ENCODE peak calls at places on chromosomes 4 and X, in four cellular contexts. K, R, W and U are unnamed samples.
A peak's percentile ranks its signal among the peaks of the same experiment; 100 is the strongest.

GRCh38 chrX:45598841-45599240 is 398.2 kb upstream of the DIPK2B start:
- DNase-seq in K (no peak), R (no peak), W (peak; percentile 83), U (no peak)

GRCh38 chrX:110318664-110318968 is 731 bp upstream of the AMMECR1 start:
- DNase-seq in K (no peak), W (no peak), R (no peak), U (no peak)

GRCh38 chr4:96175871-96176270 is 336.0 kb downstream of the PDHA2 start:
- DNase-seq in K (no peak), W (peak; percentile 17), R (no peak), U (no peak)

GRCh38 chrX:145506225-145506624 is 258.9 kb downstream of the SPANXN1 start:
- DNase-seq in R (no peak), W (no peak), K (no peak), U (no peak)

GRCh38 chrX:48028091-48028490 is 21.3 kb downstream of the SPACA5 start:
- DNase-seq in W (no peak), R (no peak), K (no peak), U (no peak)

GRCh38 chr4:35772291-35772690 is 472.0 kb downstream of the ARAP2 start:
- DNase-seq in K (no peak), W (peak; percentile 22), R (no peak), U (no peak)

GRCh38 chr4:172683016-172683415 is 485.6 kb upstream of the GALNT7 start:
- DNase-seq in K (no peak), R (no peak), W (peak; percentile 45), U (no peak)

GRCh38 chr4:113901994-113902787 is 77.3 kb downstream of the ARSJ start:
- DNase-seq in R (no peak), K (no peak), W (no peak), U (no peak)

GRCh38 chr4:85591361-85592098 is 116.6 kb downstream of the ARHGAP24 start:
- DNase-seq in W (peak; percentile 13), K (no peak), R (no peak), U (peak; percentile 95)

GRCh38 chr4:168524006-168524405 is 27.2 kb downstream of the PALLD start:
- DNase-seq in W (peak; percentile 87), K (no peak), R (no peak), U (no peak)

GRCh38 chrX:50202539-50202938 is 1.7 kb upstream of the AKAP4 start:
- DNase-seq in R (no peak), K (no peak), W (no peak), U (no peak)

GRCh38 chr4:23945521-23946017 is 55.7 kb upstream of the PPARGC1A start:
- DNase-seq in R (no peak), K (peak; percentile 65), W (peak; percentile 83), U (no peak)

GRCh38 chrX:3326721-3327120 is 19.7 kb downstream of the MXRA5 start:
- DNase-seq in K (no peak), R (no peak), W (no peak), U (no peak)

GRCh38 chrX:56759736-56760409 is 30.8 kb downstream of the NBDY start:
- DNase-seq in K (no peak), W (no peak), R (no peak), U (no peak)

GRCh38 chr4:151029537-151029936 is 14.5 kb upstream of the LRBA start:
- DNase-seq in K (no peak), R (no peak), W (no peak), U (no peak)

GRCh38 chrX:48278958-48279357 is 23.8 kb downstream of the SSX1 start:
- DNase-seq in W (no peak), R (peak; percentile 20), K (peak; percentile 34), U (no peak)

GRCh38 chrX:141619336-141619735 is 29.8 kb downstream of the SPANXA2 start:
- DNase-seq in R (no peak), K (no peak), W (peak; percentile 34), U (no peak)

GRCh38 chr4:133865606-133866327 is 335.8 kb downstream of the PABPC4L start:
- DNase-seq in W (peak; percentile 99), R (no peak), K (no peak), U (peak; percentile 94)

DNA sequence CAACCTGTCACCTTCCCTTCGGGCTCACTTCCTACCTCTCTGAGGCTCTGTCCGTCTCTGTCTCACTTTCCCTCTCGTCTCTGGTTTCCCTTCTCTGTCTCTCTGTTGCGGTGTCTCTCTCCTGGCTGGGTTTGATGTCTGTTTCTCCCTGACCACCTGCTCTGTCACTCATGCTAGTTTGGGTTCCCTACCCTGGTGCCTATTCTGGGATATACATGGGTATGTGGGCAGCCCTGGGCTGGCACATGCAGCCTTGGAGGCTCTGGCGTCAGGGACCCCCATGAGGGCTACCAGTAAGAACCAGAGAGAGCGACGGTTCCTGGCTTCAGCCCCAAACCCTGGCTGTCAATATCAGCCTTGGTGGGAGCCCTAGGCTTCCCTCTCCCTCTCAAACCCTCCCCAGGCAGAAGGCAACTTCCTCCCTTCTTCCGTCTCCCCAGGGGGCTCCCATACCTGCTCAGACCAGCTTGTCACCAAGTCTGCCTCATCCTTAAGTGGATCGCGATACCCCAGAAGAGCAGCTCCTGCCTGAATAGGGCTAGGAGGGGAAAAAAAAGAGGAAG is 314 bp downstream of the DNASE1L1 start:
- DNase-seq in R (no peak), K (peak; percentile 44), W (no peak), U (no peak)
- H3K4me3 ChIP-seq in R (no peak overlapping the region), K (peak overlapping the region; percentile 54), W (peak overlapping the region; percentile 4), U (peak overlapping the region; percentile 30)

GRCh38 chr4:148441986-148442829 is at the start of gene NR3C2:
- DNase-seq in K (peak; percentile 100), R (peak; percentile 99), W (peak; percentile 97), U (peak; percentile 96)
- H3K4me3 ChIP-seq in K (peak within 1 kb of the TSS; percentile 97), R (peak within 1 kb of the TSS; percentile 92), W (peak within 1 kb of the TSS; percentile 83), U (peak within 1 kb of the TSS; percentile 89)

GRCh38 chrX:389021-389441 is 2.3 kb upstream of the PPP2R3B start:
- DNase-seq in W (no peak), R (no peak), K (no peak), U (no peak)

GRCh38 chrX:390459-390858 is 3.8 kb upstream of the PPP2R3B start:
- DNase-seq in K (no peak), W (no peak), R (no peak), U (no peak)

GRCh38 chrX:394830-395229 is 8.1 kb upstream of the PPP2R3B start:
- DNase-seq in K (no peak), W (no peak), R (no peak), U (no peak)

GRCh38 chrX:387729-388128 is 1.0 kb upstream of the PPP2R3B start:
- DNase-seq in R (no peak), W (no peak), K (no peak), U (no peak)

DNA sequence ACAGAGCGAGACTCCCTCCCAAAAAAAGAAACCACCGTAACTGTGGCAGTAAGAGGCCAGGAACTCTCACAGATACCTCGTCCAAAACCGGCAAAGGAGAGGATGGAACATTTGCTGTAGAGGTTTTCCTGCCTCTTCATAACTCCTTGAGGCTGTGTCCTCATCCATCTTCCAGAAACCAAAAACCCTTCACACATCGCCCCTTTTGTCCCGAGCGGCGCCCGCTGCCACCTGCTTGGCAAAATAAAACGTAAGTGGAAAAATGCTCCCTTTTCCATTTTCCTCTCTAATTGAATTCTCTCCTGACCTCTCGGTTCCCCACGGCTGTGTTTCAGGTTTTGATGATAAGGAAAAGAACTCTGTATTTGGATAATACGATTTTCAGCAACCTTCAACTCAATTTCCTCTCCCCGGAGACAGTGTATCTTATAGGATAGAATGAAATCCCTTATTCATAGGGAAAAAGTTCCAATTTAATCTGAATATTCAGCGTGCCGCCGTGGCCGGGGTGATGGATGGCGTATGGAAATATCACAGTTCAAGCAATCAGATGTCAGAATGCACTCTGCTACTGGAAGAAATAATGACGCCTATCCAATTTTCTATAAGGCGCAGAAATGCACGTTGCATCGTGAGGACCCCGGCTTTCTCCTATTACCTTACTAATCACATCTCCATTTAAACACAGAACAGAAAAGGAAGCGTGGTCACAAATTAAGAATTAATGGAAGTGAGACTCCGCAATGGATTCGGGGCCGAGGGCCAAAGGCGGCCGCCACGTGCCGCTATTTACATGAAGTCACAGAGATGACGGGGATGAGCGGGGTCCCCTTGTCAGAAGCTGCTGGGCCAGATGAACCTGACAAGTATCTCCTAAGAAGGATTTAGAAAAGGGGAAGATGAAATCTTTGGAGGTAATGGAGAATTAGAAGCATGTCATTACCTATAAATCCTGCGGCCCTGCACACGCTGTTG is 5.3 kb upstream of the PPP2R3B start:
- DNase-seq in W (no peak), K (no peak), R (no peak), U (no peak)
- H3K4me3 ChIP-seq in W (no peak overlapping the region), K (no peak overlapping the region), R (no peak overlapping the region), U (no peak overlapping the region)

GRCh38 chrX:153974726-153975286 is 2.3 kb downstream of the TMEM187 start:
- DNase-seq in R (no peak), W (no peak), K (no peak), U (no peak)

GRCh38 chrX:153973127-153974002 is 811 bp downstream of the TMEM187 start:
- DNase-seq in W (no peak), R (no peak), K (no peak), U (no peak)

GRCh38 chrX:153972368-153973126 is at the start of gene TMEM187:
- DNase-seq in W (peak; percentile 82), K (peak; percentile 68), R (peak; percentile 87), U (peak; percentile 46)

GRCh38 chrX:153971632-153972367 is at the start of gene HCFC1:
- DNase-seq in K (peak; percentile 81), W (peak; percentile 85), R (peak; percentile 94), U (peak; percentile 62)

DNA sequence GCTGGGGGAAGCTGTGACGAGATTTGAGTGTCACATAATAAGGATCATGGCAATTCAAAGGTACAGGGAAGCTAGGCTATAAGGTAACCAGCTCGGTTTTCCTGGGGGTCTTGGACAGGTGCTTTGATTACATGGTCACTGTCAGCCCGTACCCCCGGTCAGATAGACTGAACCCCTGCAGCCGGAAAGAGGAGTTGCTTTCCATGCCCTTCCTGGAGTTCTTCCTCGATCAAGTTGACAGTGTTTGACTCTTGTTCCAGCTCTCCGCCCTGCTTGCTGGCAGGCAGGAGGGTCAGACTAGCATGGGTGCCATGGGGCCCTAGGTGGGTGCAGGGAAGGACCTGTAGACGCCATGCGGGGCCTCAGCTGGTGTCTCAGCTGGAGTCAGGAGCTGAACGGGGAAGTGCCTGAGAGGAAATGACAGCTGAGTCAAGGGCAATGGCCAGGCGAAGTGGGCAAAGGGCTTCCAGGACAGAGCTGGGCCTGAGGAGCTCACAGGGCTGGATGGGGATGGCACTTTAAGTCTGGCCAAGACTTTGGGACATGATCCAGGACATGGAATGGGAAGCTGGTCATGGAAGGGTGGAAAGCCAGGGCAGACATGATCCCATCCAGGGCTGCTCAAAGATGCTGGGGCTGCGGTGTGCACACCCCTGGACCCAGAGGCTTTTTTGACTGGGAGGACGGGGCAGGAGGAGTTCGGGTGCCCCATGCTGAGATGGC is 1.6 kb downstream of the TMEM187 start:
- DNase-seq in K (no peak), R (no peak), W (no peak), U (no peak)
- H3K4me3 ChIP-seq in K (no peak overlapping the region), R (no peak overlapping the region), W (peak overlapping the region; percentile 2), U (no peak overlapping the region)

DNA sequence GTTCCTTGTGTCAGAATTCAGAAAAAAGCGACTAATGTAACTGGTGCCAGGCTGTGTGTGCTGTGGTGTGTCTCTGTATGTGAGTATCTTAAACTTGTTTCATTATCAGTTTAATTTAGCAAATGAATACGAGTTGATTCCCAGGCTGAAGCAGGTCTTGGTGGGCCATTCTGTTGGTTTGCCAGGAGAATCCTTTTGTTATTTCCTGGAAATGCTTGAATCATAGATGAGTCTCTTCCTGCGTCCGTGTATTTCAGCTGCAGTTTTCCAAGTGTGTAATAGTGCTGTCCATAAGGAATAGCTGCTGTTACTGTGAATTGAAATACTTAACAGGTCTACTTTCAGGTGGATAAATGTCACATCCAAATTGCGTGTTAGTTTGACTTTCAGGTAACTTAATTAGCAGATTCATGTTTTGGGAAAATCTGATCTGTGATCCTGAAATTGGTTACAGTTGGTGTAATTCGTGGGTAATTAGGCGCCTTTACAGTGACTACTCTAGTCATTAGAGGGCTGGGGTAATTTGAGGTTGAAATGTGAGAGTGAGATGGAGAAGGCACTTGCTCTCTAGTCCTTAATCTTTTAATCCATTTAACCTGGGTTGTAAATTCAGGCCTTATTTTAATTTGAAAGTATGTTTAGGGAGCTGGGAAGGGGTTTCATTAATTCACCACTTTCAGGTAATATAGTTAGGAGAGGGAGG is 23.8 kb downstream of the TMEM131L start:
- DNase-seq in R (no peak), K (no peak), W (peak; percentile 44), U (no peak)
- H3K4me3 ChIP-seq in R (no peak overlapping the region), K (no peak overlapping the region), W (no peak overlapping the region), U (no peak overlapping the region)